ENCODE peak calls at places on chromosomes 12 and 14, in eight cellular contexts. W, I, Y, S, G, X, A and K are unnamed samples.

GRCh38 chr12:50620050-50620974 is 115.5 kb downstream of the DIP2B start:
- DNase-seq in W (no peak), G (peak), I (no peak), S (peak), Y (no peak), X (no peak), A (no peak), K (peak)

GRCh38 chr12:13144266-13144828 is 40.9 kb upstream of the GSG1 start:
- DNase-seq in Y (no peak), A (no peak), S (no peak), G (no peak), W (peak), I (no peak), X (no peak), K (no peak)

GRCh38 chr12:13680916-13681315 is 300.5 kb downstream of the GRIN2B start:
- DNase-seq in S (no peak), X (no peak), Y (no peak), W (no peak), I (no peak), A (no peak), G (no peak), K (no peak)

GRCh38 chr12:80442426-80443222 is 1.4 kb upstream of the PTPRQ start:
- DNase-seq in S (no peak), W (no peak), A (no peak), Y (no peak), G (no peak), X (no peak), I (no peak), K (no peak)

GRCh38 chr12:89349814-89350213 is 2.5 kb downstream of the DUSP6 start:
- DNase-seq in W (peak), X (peak), Y (no peak), A (no peak), I (no peak), G (peak), S (no peak), K (peak)

GRCh38 chr12:117024961-117025480 is 74.2 kb downstream of the TESC start:
- DNase-seq in G (no peak), I (no peak), A (no peak), S (no peak), Y (no peak), W (no peak), X (no peak), K (no peak)

GRCh38 chr14:44897844-44898151 is 63.9 kb downstream of the KLHL28 start:
- DNase-seq in G (no peak), Y (no peak), A (no peak), X (no peak), S (no peak), W (no peak), I (no peak), K (no peak)

GRCh38 chr12:31626270-31626669 is 33.2 kb upstream of the ETFBKMT start:
- DNase-seq in S (no peak), W (no peak), X (no peak), A (no peak), I (no peak), Y (no peak), G (no peak), K (no peak)

GRCh38 chr12:27828196-27828595 is 48.2 kb upstream of the MANSC4 start:
- DNase-seq in Y (no peak), X (no peak), G (peak), S (no peak), A (no peak), I (no peak), W (no peak), K (no peak)

GRCh38 chr14:71300474-71301359 is 393.5 kb downstream of the PCNX1 start:
- DNase-seq in I (no peak), W (no peak), S (no peak), X (no peak), A (no peak), Y (no peak), G (no peak), K (no peak)